ENCODE peak calls at places on chromosomes 12 and 14, in nine cellular contexts. One of them, this sample, is unnamed.

GRCh38 chr14:103199141-103199540 is 75.9 kb downstream of the TNFAIP2 start:
- DNase-seq in lung: no peak
- DNase-seq in AG09319: peak
- DNase-seq in CD14-positive monocyte: no peak
- DNase-seq in GM23338: no peak
- DNase-seq in GM13977: no peak
- DNase-seq in BJ: peak
- DNase-seq in cardiac fibroblast: peak
- DNase-seq in ovary: no peak
- DNase-seq in this sample: no peak

GRCh38 chr12:88272456-88272855 is 130.3 kb downstream of the TMTC3 start:
- DNase-seq in cardiac fibroblast: no peak
- DNase-seq in lung: no peak
- DNase-seq in GM13977: no peak
- DNase-seq in ovary: no peak
- DNase-seq in CD14-positive monocyte: no peak
- DNase-seq in GM23338: no peak
- DNase-seq in AG09319: no peak
- DNase-seq in BJ: no peak
- DNase-seq in this sample: no peak

GRCh38 chr12:114408415-114408814 is 2.5 kb upstream of the TBX5 start:
- DNase-seq in BJ: no peak
- DNase-seq in GM13977: no peak
- DNase-seq in cardiac fibroblast: peak
- DNase-seq in CD14-positive monocyte: no peak
- DNase-seq in GM23338: no peak
- DNase-seq in ovary: no peak
- DNase-seq in AG09319: no peak
- DNase-seq in lung: no peak
- DNase-seq in this sample: no peak

GRCh38 chr14:49975799-49976198 is 82.9 kb downstream of the ARF6 start:
- DNase-seq in cardiac fibroblast: no peak
- DNase-seq in BJ: no peak
- DNase-seq in AG09319: no peak
- DNase-seq in GM23338: no peak
- DNase-seq in lung: no peak
- DNase-seq in CD14-positive monocyte: no peak
- DNase-seq in ovary: no peak
- DNase-seq in GM13977: no peak
- DNase-seq in this sample: peak

GRCh38 chr12:121894633-121895032 is 6.0 kb downstream of the PSMD9 start:
- DNase-seq in AG09319: no peak
- DNase-seq in GM23338: peak
- DNase-seq in cardiac fibroblast: peak
- DNase-seq in lung: no peak
- DNase-seq in ovary: peak
- DNase-seq in GM13977: no peak
- DNase-seq in BJ: no peak
- DNase-seq in CD14-positive monocyte: no peak
- DNase-seq in this sample: no peak

GRCh38 chr12:120814903-120815429 is 89.2 kb downstream of the SPPL3 start:
- DNase-seq in GM23338: no peak
- DNase-seq in AG09319: no peak
- DNase-seq in CD14-positive monocyte: no peak
- DNase-seq in cardiac fibroblast: no peak
- DNase-seq in BJ: no peak
- DNase-seq in GM13977: no peak
- DNase-seq in ovary: no peak
- DNase-seq in lung: no peak
- DNase-seq in this sample: no peak

GRCh38 chr12:128449146-128449894 is 182.3 kb downstream of the TMEM132C start:
- DNase-seq in BJ: no peak
- DNase-seq in AG09319: no peak
- DNase-seq in CD14-positive monocyte: no peak
- DNase-seq in GM23338: no peak
- DNase-seq in GM13977: no peak
- DNase-seq in lung: no peak
- DNase-seq in cardiac fibroblast: peak
- DNase-seq in ovary: no peak
- DNase-seq in this sample: no peak

GRCh38 chr12:31821484-31821883 is 92.7 kb upstream of the AMN1 start:
- DNase-seq in lung: no peak
- DNase-seq in GM23338: no peak
- DNase-seq in BJ: no peak
- DNase-seq in AG09319: no peak
- DNase-seq in GM13977: no peak
- DNase-seq in CD14-positive monocyte: no peak
- DNase-seq in cardiac fibroblast: no peak
- DNase-seq in ovary: no peak
- DNase-seq in this sample: no peak

GRCh38 chr14:68987653-68988036 is 8.5 kb upstream of the ACTN1 start:
- DNase-seq in cardiac fibroblast: no peak
- DNase-seq in GM13977: no peak
- DNase-seq in CD14-positive monocyte: no peak
- DNase-seq in BJ: no peak
- DNase-seq in AG09319: no peak
- DNase-seq in ovary: no peak
- DNase-seq in GM23338: peak
- DNase-seq in lung: no peak
- DNase-seq in this sample: no peak

GRCh38 chr12:108063192-108063591 is 65.9 kb upstream of the WSCD2 start:
- DNase-seq in AG09319: no peak
- DNase-seq in lung: no peak
- DNase-seq in GM23338: peak
- DNase-seq in GM13977: no peak
- DNase-seq in ovary: no peak
- DNase-seq in cardiac fibroblast: peak
- DNase-seq in CD14-positive monocyte: no peak
- DNase-seq in BJ: no peak
- DNase-seq in this sample: no peak

GRCh38 chr14:68694516-68695235 is 98.2 kb downstream of the ZFP36L1 start:
- DNase-seq in BJ: no peak
- DNase-seq in ovary: peak
- DNase-seq in GM23338: no peak
- DNase-seq in GM13977: no peak
- DNase-seq in cardiac fibroblast: peak
- DNase-seq in CD14-positive monocyte: no peak
- DNase-seq in AG09319: no peak
- DNase-seq in lung: no peak
- DNase-seq in this sample: no peak

GRCh38 chr14:99517046-99517642 is 35.9 kb downstream of the CCNK start:
- DNase-seq in GM23338: no peak
- DNase-seq in GM13977: no peak
- DNase-seq in AG09319: no peak
- DNase-seq in lung: no peak
- DNase-seq in CD14-positive monocyte: no peak
- DNase-seq in cardiac fibroblast: no peak
- DNase-seq in ovary: no peak
- DNase-seq in BJ: no peak
- DNase-seq in this sample: no peak

GRCh38 chr14:23620177-23620702 is 15.9 kb upstream of the DHRS2 start:
- DNase-seq in GM23338: no peak
- DNase-seq in BJ: no peak
- DNase-seq in AG09319: no peak
- DNase-seq in CD14-positive monocyte: no peak
- DNase-seq in cardiac fibroblast: no peak
- DNase-seq in lung: no peak
- DNase-seq in GM13977: no peak
- DNase-seq in ovary: no peak
- DNase-seq in this sample: no peak

GRCh38 chr14:49928010-49928409 is 35.1 kb downstream of the ARF6 start:
- DNase-seq in BJ: no peak
- DNase-seq in ovary: no peak
- DNase-seq in GM23338: no peak
- DNase-seq in CD14-positive monocyte: no peak
- DNase-seq in cardiac fibroblast: no peak
- DNase-seq in GM13977: no peak
- DNase-seq in lung: no peak
- DNase-seq in AG09319: no peak
- DNase-seq in this sample: no peak

GRCh38 chr12:55092579-55092978 is 33.6 kb upstream of the OR9K2 start:
- DNase-seq in lung: no peak
- DNase-seq in AG09319: no peak
- DNase-seq in cardiac fibroblast: no peak
- DNase-seq in CD14-positive monocyte: no peak
- DNase-seq in GM23338: no peak
- DNase-seq in ovary: no peak
- DNase-seq in BJ: no peak
- DNase-seq in GM13977: no peak
- DNase-seq in this sample: no peak

GRCh38 chr12:106651552-106651951 is 68.7 kb downstream of the RFX4 start:
- DNase-seq in GM23338: no peak
- DNase-seq in BJ: no peak
- DNase-seq in lung: no peak
- DNase-seq in CD14-positive monocyte: no peak
- DNase-seq in ovary: no peak
- DNase-seq in AG09319: no peak
- DNase-seq in cardiac fibroblast: no peak
- DNase-seq in GM13977: no peak
- DNase-seq in this sample: no peak

GRCh38 chr14:101480747-101481530 is 80.4 kb upstream of the DIO3 start:
- DNase-seq in BJ: no peak
- DNase-seq in GM23338: no peak
- DNase-seq in GM13977: no peak
- DNase-seq in AG09319: peak
- DNase-seq in ovary: peak
- DNase-seq in lung: no peak
- DNase-seq in cardiac fibroblast: peak
- DNase-seq in CD14-positive monocyte: peak
- DNase-seq in this sample: peak

GRCh38 chr14:30921305-30921704 is 46.9 kb downstream of the COCH start:
- DNase-seq in GM23338: no peak
- DNase-seq in AG09319: no peak
- DNase-seq in GM13977: no peak
- DNase-seq in BJ: no peak
- DNase-seq in ovary: no peak
- DNase-seq in CD14-positive monocyte: no peak
- DNase-seq in lung: no peak
- DNase-seq in cardiac fibroblast: peak
- DNase-seq in this sample: no peak

GRCh38 chr12:90065301-90065801 is 356.7 kb upstream of the ATP2B1 start:
- DNase-seq in CD14-positive monocyte: no peak
- DNase-seq in lung: no peak
- DNase-seq in AG09319: no peak
- DNase-seq in GM13977: no peak
- DNase-seq in ovary: no peak
- DNase-seq in BJ: no peak
- DNase-seq in GM23338: peak
- DNase-seq in cardiac fibroblast: no peak
- DNase-seq in this sample: no peak

GRCh38 chr12:111100003-111100402 is 179.6 kb upstream of the MYL2 start:
- DNase-seq in cardiac fibroblast: no peak
- DNase-seq in CD14-positive monocyte: no peak
- DNase-seq in lung: no peak
- DNase-seq in AG09319: no peak
- DNase-seq in GM13977: no peak
- DNase-seq in GM23338: no peak
- DNase-seq in BJ: no peak
- DNase-seq in ovary: no peak
- DNase-seq in this sample: no peak

GRCh38 chr12:80936642-80937390 is 918 bp downstream of the LIN7A start:
- DNase-seq in cardiac fibroblast: peak
- DNase-seq in AG09319: no peak
- DNase-seq in ovary: peak
- DNase-seq in CD14-positive monocyte: peak
- DNase-seq in BJ: no peak
- DNase-seq in GM13977: peak
- DNase-seq in lung: peak
- DNase-seq in GM23338: peak
- DNase-seq in this sample: peak
- TF ChIP-seq CTCF in cardiac fibroblast: no peak
- TF ChIP-seq CTCF in AG09319: no peak
- TF ChIP-seq CTCF in ovary: no peak
- TF ChIP-seq CTCF in CD14-positive monocyte: no peak
- TF ChIP-seq CTCF in BJ: no peak
- TF ChIP-seq CTCF in GM13977: peak
- TF ChIP-seq CTCF in lung: no peak
- TF ChIP-seq CTCF in GM23338: no peak
- TF ChIP-seq CTCF in this sample: no peak

DNA sequence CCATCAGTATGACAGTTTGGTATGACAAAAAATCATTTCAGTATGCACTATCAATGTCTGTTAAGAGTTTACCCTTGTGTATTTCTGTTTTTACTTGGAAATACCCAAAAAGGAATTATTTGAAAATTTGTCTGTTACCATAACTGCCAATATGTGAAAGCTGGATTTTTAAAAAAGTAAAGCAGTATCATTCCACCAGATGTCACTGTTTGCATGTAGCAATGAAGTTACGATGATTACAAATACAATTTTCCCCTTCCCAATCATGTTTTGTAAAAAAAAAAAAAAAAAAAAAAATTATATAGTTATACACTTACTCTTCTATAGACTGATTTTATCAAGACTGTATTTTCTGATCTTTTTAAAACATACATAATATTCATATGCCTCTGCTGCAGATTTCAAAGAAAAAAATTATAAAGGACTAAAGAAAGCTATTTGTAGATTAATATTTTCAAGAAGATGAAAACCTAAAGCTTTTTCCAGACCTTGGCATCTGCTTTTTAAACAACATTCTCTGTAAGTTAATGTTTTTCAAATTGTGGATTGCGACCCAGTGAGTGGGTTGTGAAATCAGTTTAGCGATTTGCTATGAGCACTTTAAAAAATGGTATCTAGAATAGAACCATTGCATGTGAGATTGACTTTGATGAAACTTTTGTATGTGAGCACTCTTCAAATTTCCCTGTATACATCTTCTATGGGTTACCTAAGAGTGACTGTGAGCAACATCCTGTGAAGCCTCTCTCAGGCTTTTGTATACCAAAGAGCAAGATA is 114.2 kb downstream of the TTC6 start:
- DNase-seq in GM23338: peak
- DNase-seq in cardiac fibroblast: peak
- DNase-seq in ovary: no peak
- DNase-seq in BJ: no peak
- DNase-seq in AG09319: no peak
- DNase-seq in CD14-positive monocyte: no peak
- DNase-seq in lung: no peak
- DNase-seq in GM13977: no peak
- DNase-seq in this sample: no peak
- TF ChIP-seq CTCF in GM23338: peak
- TF ChIP-seq CTCF in cardiac fibroblast: peak
- TF ChIP-seq CTCF in ovary: no peak
- TF ChIP-seq CTCF in BJ: peak
- TF ChIP-seq CTCF in AG09319: peak
- TF ChIP-seq CTCF in CD14-positive monocyte: no peak
- TF ChIP-seq CTCF in lung: no peak
- TF ChIP-seq CTCF in GM13977: peak
- TF ChIP-seq CTCF in this sample: peak

GRCh38 chr14:70036665-70037064 is 152.1 kb downstream of the SLC8A3 start:
- DNase-seq in BJ: no peak
- DNase-seq in CD14-positive monocyte: no peak
- DNase-seq in GM13977: no peak
- DNase-seq in lung: no peak
- DNase-seq in GM23338: peak
- DNase-seq in AG09319: no peak
- DNase-seq in ovary: no peak
- DNase-seq in cardiac fibroblast: no peak
- DNase-seq in this sample: no peak
- TF ChIP-seq CTCF in BJ: no peak
- TF ChIP-seq CTCF in CD14-positive monocyte: no peak
- TF ChIP-seq CTCF in GM13977: no peak
- TF ChIP-seq CTCF in lung: no peak
- TF ChIP-seq CTCF in GM23338: peak
- TF ChIP-seq CTCF in AG09319: no peak
- TF ChIP-seq CTCF in ovary: no peak
- TF ChIP-seq CTCF in cardiac fibroblast: no peak
- TF ChIP-seq CTCF in this sample: no peak

GRCh38 chr12:52715416-52715815 is 12.1 kb upstream of the KRT77 start:
- DNase-seq in GM13977: no peak
- DNase-seq in AG09319: no peak
- DNase-seq in cardiac fibroblast: no peak
- DNase-seq in ovary: no peak
- DNase-seq in CD14-positive monocyte: no peak
- DNase-seq in GM23338: peak
- DNase-seq in BJ: no peak
- DNase-seq in lung: no peak
- DNase-seq in this sample: no peak
- TF ChIP-seq CTCF in GM13977: no peak
- TF ChIP-seq CTCF in AG09319: no peak
- TF ChIP-seq CTCF in cardiac fibroblast: no peak
- TF ChIP-seq CTCF in ovary: no peak
- TF ChIP-seq CTCF in CD14-positive monocyte: no peak
- TF ChIP-seq CTCF in GM23338: peak
- TF ChIP-seq CTCF in BJ: no peak
- TF ChIP-seq CTCF in lung: no peak
- TF ChIP-seq CTCF in this sample: no peak